ENCODE peak calls at places on chromosomes 3 and 15, in eight cellular contexts. One of them, this sample, is unnamed.

GRCh38 chr3:111903067-111903511 is 44.0 kb downstream of the PHLDB2 start:
- DNase-seq in astrocyte: peak; percentile 92
- DNase-seq in suprapubic skin: no peak
- DNase-seq in astrocyte of the spinal cord: peak; percentile 84
- DNase-seq in cardiac fibroblast: peak; percentile 96
- DNase-seq in stomach: no peak
- DNase-seq in neural progenitor cell: peak; percentile 30
- DNase-seq in adrenal gland: no peak
- DNase-seq in this sample: no peak

GRCh38 chr15:33454996-33455395 is 144.2 kb downstream of the RYR3 start:
- DNase-seq in astrocyte: no peak
- DNase-seq in suprapubic skin: no peak
- DNase-seq in astrocyte of the spinal cord: no peak
- DNase-seq in cardiac fibroblast: no peak
- DNase-seq in stomach: no peak
- DNase-seq in neural progenitor cell: no peak
- DNase-seq in adrenal gland: no peak
- DNase-seq in this sample: no peak

GRCh38 chr3:33645060-33645841 is 72.8 kb downstream of the CLASP2 start:
- DNase-seq in astrocyte: peak; percentile 49
- DNase-seq in suprapubic skin: no peak
- DNase-seq in astrocyte of the spinal cord: peak; percentile 62
- DNase-seq in cardiac fibroblast: peak; percentile 56
- DNase-seq in stomach: no peak
- DNase-seq in neural progenitor cell: peak; percentile 12
- DNase-seq in adrenal gland: peak; percentile 18
- DNase-seq in this sample: no peak

GRCh38 chr15:62896969-62897486 is 145.5 kb upstream of the TPM1 start:
- DNase-seq in astrocyte: peak; percentile 99
- DNase-seq in suprapubic skin: peak; percentile 89
- DNase-seq in astrocyte of the spinal cord: peak; percentile 100
- DNase-seq in cardiac fibroblast: peak; percentile 100
- DNase-seq in stomach: peak; percentile 88
- DNase-seq in neural progenitor cell: peak; percentile 51
- DNase-seq in adrenal gland: peak; percentile 94
- DNase-seq in this sample: peak; percentile 28

GRCh38 chr3:71805199-71805598 is 20.3 kb upstream of the PROK2 start:
- DNase-seq in astrocyte: no peak
- DNase-seq in suprapubic skin: no peak
- DNase-seq in astrocyte of the spinal cord: no peak
- DNase-seq in cardiac fibroblast: no peak
- DNase-seq in stomach: no peak
- DNase-seq in neural progenitor cell: no peak
- DNase-seq in adrenal gland: no peak
- DNase-seq in this sample: no peak

GRCh38 chr15:85615930-85616329 is 178.8 kb downstream of the KLHL25 start:
- DNase-seq in astrocyte: no peak
- DNase-seq in suprapubic skin: no peak
- DNase-seq in astrocyte of the spinal cord: peak; percentile 59
- DNase-seq in cardiac fibroblast: peak; percentile 66
- DNase-seq in stomach: no peak
- DNase-seq in neural progenitor cell: peak; percentile 60
- DNase-seq in adrenal gland: no peak
- DNase-seq in this sample: no peak

GRCh38 chr3:177169936-177170722 is 27.2 kb downstream of the TBL1XR1 start:
- DNase-seq in astrocyte: no peak
- DNase-seq in suprapubic skin: no peak
- DNase-seq in astrocyte of the spinal cord: no peak
- DNase-seq in cardiac fibroblast: no peak
- DNase-seq in stomach: no peak
- DNase-seq in neural progenitor cell: no peak
- DNase-seq in adrenal gland: no peak
- DNase-seq in this sample: no peak

GRCh38 chr15:90860942-90861675 is 7.3 kb upstream of the FURIN start:
- DNase-seq in astrocyte: peak; percentile 74
- DNase-seq in suprapubic skin: no peak
- DNase-seq in astrocyte of the spinal cord: peak; percentile 85
- DNase-seq in cardiac fibroblast: no peak
- DNase-seq in stomach: no peak
- DNase-seq in neural progenitor cell: no peak
- DNase-seq in adrenal gland: no peak
- DNase-seq in this sample: peak; percentile 99

GRCh38 chr3:149384911-149385321 is 7.5 kb upstream of the TM4SF1 start:
- DNase-seq in astrocyte: peak; percentile 99
- DNase-seq in suprapubic skin: no peak
- DNase-seq in astrocyte of the spinal cord: peak; percentile 69
- DNase-seq in cardiac fibroblast: peak; percentile 92
- DNase-seq in stomach: no peak
- DNase-seq in neural progenitor cell: no peak
- DNase-seq in adrenal gland: no peak
- DNase-seq in this sample: no peak

GRCh38 chr15:42133892-42134502 is 22.4 kb downstream of the PLA2G4F start:
- DNase-seq in astrocyte: no peak
- DNase-seq in suprapubic skin: peak; percentile 81
- DNase-seq in astrocyte of the spinal cord: no peak
- DNase-seq in cardiac fibroblast: peak; percentile 40
- DNase-seq in stomach: peak; percentile 74
- DNase-seq in neural progenitor cell: peak; percentile 68
- DNase-seq in adrenal gland: peak; percentile 51
- DNase-seq in this sample: peak; percentile 10

GRCh38 chr3:105409364-105409763 is 42.7 kb downstream of the ALCAM start:
- DNase-seq in astrocyte: no peak
- DNase-seq in suprapubic skin: no peak
- DNase-seq in astrocyte of the spinal cord: no peak
- DNase-seq in cardiac fibroblast: no peak
- DNase-seq in stomach: no peak
- DNase-seq in neural progenitor cell: no peak
- DNase-seq in adrenal gland: no peak
- DNase-seq in this sample: no peak

GRCh38 chr3:186368164-186368563 is 6.1 kb upstream of the DGKG start:
- DNase-seq in astrocyte: no peak
- DNase-seq in suprapubic skin: no peak
- DNase-seq in astrocyte of the spinal cord: no peak
- DNase-seq in cardiac fibroblast: no peak
- DNase-seq in stomach: no peak
- DNase-seq in neural progenitor cell: no peak
- DNase-seq in adrenal gland: no peak
- DNase-seq in this sample: no peak

GRCh38 chr15:98017150-98017964 is 56.9 kb downstream of the ARRDC4 start:
- DNase-seq in astrocyte: no peak
- DNase-seq in suprapubic skin: no peak
- DNase-seq in astrocyte of the spinal cord: no peak
- DNase-seq in cardiac fibroblast: no peak
- DNase-seq in stomach: no peak
- DNase-seq in neural progenitor cell: no peak
- DNase-seq in adrenal gland: no peak
- DNase-seq in this sample: no peak

GRCh38 chr3:3127432-3128010 is 781 bp downstream of the TRNT1 start:
- DNase-seq in astrocyte: peak; percentile 14
- DNase-seq in suprapubic skin: no peak
- DNase-seq in astrocyte of the spinal cord: no peak
- DNase-seq in cardiac fibroblast: peak; percentile 15
- DNase-seq in stomach: no peak
- DNase-seq in neural progenitor cell: peak; percentile 16
- DNase-seq in adrenal gland: no peak
- DNase-seq in this sample: no peak

GRCh38 chr15:43242616-43243015 is 21.8 kb upstream of the EPB42 start:
- DNase-seq in astrocyte: no peak
- DNase-seq in suprapubic skin: no peak
- DNase-seq in astrocyte of the spinal cord: no peak
- DNase-seq in cardiac fibroblast: no peak
- DNase-seq in stomach: no peak
- DNase-seq in neural progenitor cell: no peak
- DNase-seq in adrenal gland: no peak
- DNase-seq in this sample: no peak

DNA sequence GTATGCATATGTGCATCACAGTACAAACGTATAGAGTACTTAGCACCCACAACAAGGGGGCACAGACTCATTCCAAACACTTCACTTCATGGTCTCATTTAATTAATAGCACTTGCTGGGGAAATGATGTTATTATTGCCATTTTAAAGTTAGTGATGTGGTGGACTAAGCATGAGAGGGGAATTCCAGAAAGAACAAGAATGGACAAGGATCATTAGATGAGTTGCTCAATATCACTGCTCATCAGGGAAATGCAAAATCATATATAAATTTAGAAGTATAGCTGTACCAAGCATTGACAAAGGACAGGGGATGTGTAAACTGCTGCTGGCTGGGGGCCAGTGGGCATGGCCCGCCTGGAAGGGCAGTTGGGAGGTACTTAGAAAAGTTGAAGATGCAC is 14.7 kb downstream of the PRR20G start:
- DNase-seq in astrocyte: no peak
- DNase-seq in suprapubic skin: no peak
- DNase-seq in astrocyte of the spinal cord: no peak
- DNase-seq in cardiac fibroblast: no peak
- DNase-seq in stomach: no peak
- DNase-seq in neural progenitor cell: no peak
- DNase-seq in adrenal gland: no peak
- DNase-seq in this sample: no peak
- H3K4me3 ChIP-seq in astrocyte: no peak overlapping the region
- H3K4me3 ChIP-seq in suprapubic skin: no peak overlapping the region
- H3K4me3 ChIP-seq in astrocyte of the spinal cord: no peak overlapping the region
- H3K4me3 ChIP-seq in cardiac fibroblast: no peak overlapping the region
- H3K4me3 ChIP-seq in stomach: no peak overlapping the region
- H3K4me3 ChIP-seq in neural progenitor cell: no peak overlapping the region
- H3K4me3 ChIP-seq in adrenal gland: no peak overlapping the region
- H3K4me3 ChIP-seq in this sample: no peak overlapping the region

GRCh38 chr3:74445541-74445940 is 168.9 kb downstream of the CNTN3 start:
- DNase-seq in astrocyte: no peak
- DNase-seq in suprapubic skin: no peak
- DNase-seq in astrocyte of the spinal cord: no peak
- DNase-seq in cardiac fibroblast: no peak
- DNase-seq in stomach: no peak
- DNase-seq in neural progenitor cell: no peak
- DNase-seq in adrenal gland: no peak
- DNase-seq in this sample: no peak

GRCh38 chr3:74443102-74443501 is 171.4 kb downstream of the CNTN3 start:
- DNase-seq in astrocyte: no peak
- DNase-seq in suprapubic skin: no peak
- DNase-seq in astrocyte of the spinal cord: no peak
- DNase-seq in cardiac fibroblast: peak; percentile 63
- DNase-seq in stomach: no peak
- DNase-seq in neural progenitor cell: no peak
- DNase-seq in adrenal gland: no peak
- DNase-seq in this sample: no peak

GRCh38 chr3:74442683-74443082 is 171.8 kb downstream of the CNTN3 start:
- DNase-seq in astrocyte: no peak
- DNase-seq in suprapubic skin: no peak
- DNase-seq in astrocyte of the spinal cord: no peak
- DNase-seq in cardiac fibroblast: no peak
- DNase-seq in stomach: no peak
- DNase-seq in neural progenitor cell: no peak
- DNase-seq in adrenal gland: no peak
- DNase-seq in this sample: no peak

GRCh38 chr3:74447221-74447620 is 167.2 kb downstream of the CNTN3 start:
- DNase-seq in astrocyte: no peak
- DNase-seq in suprapubic skin: no peak
- DNase-seq in astrocyte of the spinal cord: no peak
- DNase-seq in cardiac fibroblast: no peak
- DNase-seq in stomach: no peak
- DNase-seq in neural progenitor cell: no peak
- DNase-seq in adrenal gland: no peak
- DNase-seq in this sample: no peak
- TF ChIP-seq CTCF in astrocyte: no peak
- TF ChIP-seq CTCF in suprapubic skin: no peak
- TF ChIP-seq CTCF in astrocyte of the spinal cord: no peak
- TF ChIP-seq CTCF in cardiac fibroblast: no peak
- TF ChIP-seq CTCF in stomach: no peak
- TF ChIP-seq CTCF in neural progenitor cell: no peak
- TF ChIP-seq CTCF in adrenal gland: no peak
- TF ChIP-seq CTCF in this sample: no peak

DNA sequence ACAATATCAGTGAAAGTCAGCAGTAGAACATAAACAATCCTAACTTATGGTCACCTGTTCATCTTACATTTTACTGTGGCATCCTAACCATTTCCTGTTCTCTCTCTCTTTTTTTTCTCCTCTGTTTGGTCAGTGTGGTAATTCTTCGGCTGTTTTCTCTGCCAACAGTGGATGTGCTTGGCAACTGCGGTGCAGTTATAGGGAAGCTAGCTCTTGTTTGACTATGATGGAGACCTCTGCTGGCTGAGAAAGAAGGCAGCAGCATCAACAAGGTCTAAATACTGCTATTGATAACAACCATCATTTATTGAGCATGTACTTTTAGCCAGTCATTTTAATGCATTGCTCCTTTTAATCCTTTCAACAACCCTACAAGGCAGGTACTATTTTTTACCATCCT is 723 bp upstream of the DRD3 start:
- DNase-seq in astrocyte: peak; percentile 27
- DNase-seq in suprapubic skin: no peak
- DNase-seq in astrocyte of the spinal cord: peak; percentile 24
- DNase-seq in cardiac fibroblast: peak; percentile 53
- DNase-seq in stomach: no peak
- DNase-seq in neural progenitor cell: peak; percentile 39
- DNase-seq in adrenal gland: no peak
- DNase-seq in this sample: no peak
- H3K4me3 ChIP-seq in astrocyte: no peak overlapping the region
- H3K4me3 ChIP-seq in suprapubic skin: no peak overlapping the region
- H3K4me3 ChIP-seq in astrocyte of the spinal cord: no peak overlapping the region
- H3K4me3 ChIP-seq in cardiac fibroblast: no peak overlapping the region
- H3K4me3 ChIP-seq in stomach: no peak overlapping the region
- H3K4me3 ChIP-seq in neural progenitor cell: no peak overlapping the region
- H3K4me3 ChIP-seq in adrenal gland: no peak overlapping the region
- H3K4me3 ChIP-seq in this sample: no peak overlapping the region

GRCh38 chr15:58771621-58772235 is 626 bp downstream of the MINDY2 start:
- DNase-seq in astrocyte: no peak
- DNase-seq in suprapubic skin: no peak
- DNase-seq in astrocyte of the spinal cord: peak; percentile 14
- DNase-seq in cardiac fibroblast: no peak
- DNase-seq in stomach: peak; percentile 56
- DNase-seq in neural progenitor cell: peak; percentile 72
- DNase-seq in adrenal gland: peak; percentile 79
- DNase-seq in this sample: no peak

GRCh38 chr15:58766290-58766689 is 4.8 kb upstream of the MINDY2 start:
- DNase-seq in astrocyte: no peak
- DNase-seq in suprapubic skin: no peak
- DNase-seq in astrocyte of the spinal cord: no peak
- DNase-seq in cardiac fibroblast: peak; percentile 12
- DNase-seq in stomach: no peak
- DNase-seq in neural progenitor cell: no peak
- DNase-seq in adrenal gland: no peak
- DNase-seq in this sample: no peak

GRCh38 chr15:58770857-58771620 is at the start of gene MINDY2:
- DNase-seq in astrocyte: peak; percentile 97
- DNase-seq in suprapubic skin: peak; percentile 97
- DNase-seq in astrocyte of the spinal cord: peak; percentile 100
- DNase-seq in cardiac fibroblast: peak; percentile 99
- DNase-seq in stomach: peak; percentile 99
- DNase-seq in neural progenitor cell: peak; percentile 100
- DNase-seq in adrenal gland: peak; percentile 99
- DNase-seq in this sample: peak; percentile 96

GRCh38 chr15:58773024-58773423 is 1.9 kb downstream of the MINDY2 start:
- DNase-seq in astrocyte: no peak
- DNase-seq in suprapubic skin: no peak
- DNase-seq in astrocyte of the spinal cord: no peak
- DNase-seq in cardiac fibroblast: no peak
- DNase-seq in stomach: no peak
- DNase-seq in neural progenitor cell: no peak
- DNase-seq in adrenal gland: no peak
- DNase-seq in this sample: no peak

DNA sequence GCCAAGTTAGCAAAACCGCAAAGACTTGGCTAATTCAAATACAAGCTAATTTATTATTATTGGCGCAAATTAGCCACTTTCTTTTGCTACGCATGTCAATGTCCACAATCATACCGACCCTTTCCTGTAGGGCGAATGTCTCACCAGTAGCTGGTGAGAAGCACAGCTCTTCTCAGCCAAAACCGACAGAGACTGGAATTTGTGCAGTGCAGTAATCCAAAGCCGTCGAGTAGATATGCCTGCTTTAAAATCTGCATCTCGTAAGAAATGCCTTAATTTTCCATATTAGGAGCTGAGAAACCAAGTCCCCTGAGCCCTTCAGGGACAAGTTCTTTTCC is 614 bp upstream of the MINDY2 start:
- DNase-seq in astrocyte: peak; percentile 94
- DNase-seq in suprapubic skin: no peak
- DNase-seq in astrocyte of the spinal cord: peak; percentile 95
- DNase-seq in cardiac fibroblast: peak; percentile 89
- DNase-seq in stomach: no peak
- DNase-seq in neural progenitor cell: no peak
- DNase-seq in adrenal gland: peak; percentile 37
- DNase-seq in this sample: peak; percentile 40
- TF ChIP-seq CTCF in astrocyte: no peak
- TF ChIP-seq CTCF in suprapubic skin: peak; percentile 2
- TF ChIP-seq CTCF in astrocyte of the spinal cord: no peak
- TF ChIP-seq CTCF in cardiac fibroblast: peak; percentile 23
- TF ChIP-seq CTCF in stomach: peak; percentile 14
- TF ChIP-seq CTCF in neural progenitor cell: peak; percentile 7
- TF ChIP-seq CTCF in adrenal gland: peak; percentile 55
- TF ChIP-seq CTCF in this sample: no peak